ENCODE peak calls at places on chromosome 15, in five cellular contexts. K is fibroblast of pulmonary artery, E is astrocyte of the cerebellum, B is retinal pigment epithelial cell, I is uterus. F is an unnamed sample.

GRCh38 chr15:99752556-99752955 is 19.3 kb upstream of the LYSMD4 start:
- DNase-seq in I (no peak), K (no peak), E (no peak), B (no peak), F (no peak)

GRCh38 chr15:32828507-32829186 is 110.8 kb downstream of the GREM1 start:
- DNase-seq in I (no peak), E (peak; percentile 64), B (no peak), K (peak; percentile 57), F (peak; percentile 96)

GRCh38 chr15:33678606-33679005 is 289.7 kb upstream of the CHRM5 start:
- DNase-seq in B (no peak), K (no peak), I (no peak), E (no peak), F (no peak)

GRCh38 chr15:80619677-80620076 is 75.4 kb upstream of the ABHD17C start:
- DNase-seq in I (no peak), E (peak; percentile 5), K (peak; percentile 56), B (no peak), F (no peak)

GRCh38 chr15:44033894-44034293 is 161.2 kb downstream of the FRMD5 start:
- DNase-seq in B (peak; percentile 94), K (peak; percentile 68), I (no peak), E (no peak), F (no peak)

GRCh38 chr15:69668963-69669362 is 216.3 kb downstream of the RPLP1 start:
- DNase-seq in B (no peak), K (no peak), I (no peak), E (no peak), F (no peak)

GRCh38 chr15:41241251-41241964 is 10.3 kb downstream of the CHP1 start:
- DNase-seq in E (no peak), B (no peak), I (no peak), K (peak; percentile 29), F (no peak)

GRCh38 chr15:33132722-33133345 is 61.7 kb downstream of the FMN1 start:
- DNase-seq in K (peak; percentile 78), B (no peak), I (no peak), E (peak; percentile 60), F (no peak)

GRCh38 chr15:79416876-79417275 is 15.3 kb upstream of the MINAR1 start:
- DNase-seq in B (no peak), K (no peak), I (no peak), E (no peak), F (no peak)

GRCh38 chr15:66503780-66504562 is 684 bp downstream of the RPL4 start:
- DNase-seq in K (no peak), I (no peak), E (no peak), B (no peak), F (no peak)

DNA sequence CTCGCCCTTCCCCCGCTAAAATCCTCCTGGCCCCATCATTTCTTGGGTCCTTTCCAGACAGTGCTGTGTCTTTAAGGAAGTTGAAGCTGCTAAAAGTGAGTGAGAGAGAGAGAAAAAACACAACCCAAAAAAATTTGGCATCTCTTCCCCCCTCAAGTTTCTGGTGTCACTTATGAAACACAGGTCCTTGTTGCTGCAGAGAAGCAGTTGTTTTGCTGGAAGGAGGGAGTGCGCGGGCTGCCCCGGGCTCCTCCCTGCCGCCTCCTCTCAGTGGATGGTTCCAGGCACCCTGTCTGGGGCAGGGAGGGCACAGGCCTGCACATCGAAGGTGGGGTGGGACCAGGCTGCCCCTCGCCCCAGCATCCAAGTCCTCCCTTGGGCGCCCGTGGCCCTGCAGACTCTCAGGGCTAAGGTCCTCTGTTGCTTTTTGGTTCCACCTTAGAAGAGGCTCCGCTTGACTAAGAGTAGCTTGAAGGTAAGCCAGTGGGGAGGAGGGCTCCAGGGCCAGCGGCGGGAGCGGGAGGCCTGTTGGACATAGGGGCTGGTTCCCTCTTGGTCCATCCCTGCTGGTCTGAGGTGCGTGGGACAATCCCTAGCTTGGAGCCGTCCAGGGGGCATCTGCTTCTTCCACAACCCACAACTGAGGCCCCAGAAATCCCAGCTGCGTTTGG is at the start of gene ISLR:
- DNase-seq in K (peak; percentile 75), I (peak; percentile 84), E (peak; percentile 15), B (no peak), F (no peak)
- H3K4me3 ChIP-seq in K (no peak within 1 kb of the TSS), I (peak within 1 kb of the TSS; percentile 48), E (peak within 1 kb of the TSS; percentile 20), B (no peak within 1 kb of the TSS), F (no peak within 1 kb of the TSS)

DNA sequence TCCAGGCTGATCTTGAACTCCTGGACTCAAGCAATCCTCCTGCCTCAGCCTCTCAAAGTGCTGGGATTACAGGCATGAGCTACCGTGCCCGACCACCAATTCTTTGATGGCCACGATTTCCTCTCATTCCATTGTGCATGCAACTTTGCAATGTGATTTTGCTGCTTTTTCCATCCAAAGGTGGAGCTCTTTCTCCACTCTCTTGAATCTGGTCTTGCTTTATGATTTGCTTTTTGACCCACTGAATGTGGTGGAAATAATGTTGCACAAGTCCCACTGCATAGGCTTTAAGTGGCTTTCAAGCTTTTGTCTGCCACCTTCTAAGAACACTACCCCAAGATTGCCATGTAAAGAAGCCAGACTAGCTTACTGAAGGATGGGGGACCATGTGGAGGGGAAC is 10.6 kb downstream of the RPS27L start:
- DNase-seq in B (no peak), E (no peak), I (no peak), K (peak; percentile 53), F (no peak)
- TF ChIP-seq CTCF in B (no peak), E (peak; percentile 7), I (no peak), K (peak; percentile 24), F (no peak)

DNA sequence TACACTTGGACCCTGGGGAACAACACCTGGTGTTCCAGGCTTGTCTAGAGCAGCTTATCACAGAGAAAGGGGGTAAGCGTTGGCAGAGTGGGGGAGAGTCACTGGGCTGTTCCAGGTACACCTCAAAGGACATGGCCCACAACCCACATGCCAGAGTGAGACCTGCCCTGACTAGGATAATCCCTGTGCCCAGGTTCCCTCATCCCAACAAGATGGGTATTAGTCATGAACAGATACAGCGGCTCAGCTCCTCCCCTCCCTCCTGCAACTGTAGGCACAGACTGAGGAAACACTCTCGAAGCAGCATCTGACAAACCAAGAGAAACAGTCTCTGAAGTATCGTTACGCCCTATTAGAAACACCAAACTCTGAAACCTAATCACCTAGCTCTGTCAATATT is 32.1 kb upstream of the RPS17 start:
- DNase-seq in I (no peak), K (no peak), E (no peak), B (no peak), F (no peak)
- H3K4me3 ChIP-seq in I (peak overlapping the region; percentile 36), K (no peak overlapping the region), E (no peak overlapping the region), B (no peak overlapping the region), F (peak overlapping the region; percentile 52)

GRCh38 chr15:84981054-84981710 is 474 bp upstream of the PDE8A start:
- DNase-seq in K (peak; percentile 98), E (peak; percentile 89), I (peak; percentile 89), B (peak; percentile 84), F (peak; percentile 63)
- TF ChIP-seq CTCF in K (no peak), E (no peak), I (no peak), B (no peak), F (peak; percentile 45)

DNA sequence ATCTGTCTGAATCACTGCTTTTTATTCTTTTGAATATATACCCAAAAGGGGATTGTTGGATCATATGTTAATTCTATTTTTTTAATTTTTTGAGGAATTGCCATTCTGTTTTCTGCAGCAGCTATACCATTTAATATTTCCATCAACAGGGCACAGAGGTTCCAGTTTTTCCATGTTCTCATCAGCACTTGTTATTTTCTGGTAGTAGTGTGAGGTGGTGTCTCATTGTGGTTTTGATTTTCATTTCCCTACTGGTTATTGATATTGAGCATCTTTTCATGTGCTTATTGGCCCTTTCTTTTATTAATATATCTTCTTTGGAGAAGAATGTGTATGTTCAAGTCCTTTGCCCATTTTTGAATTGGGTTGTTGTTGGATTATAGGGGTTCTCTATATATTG is 68.1 kb downstream of the PDE8A start:
- DNase-seq in I (no peak), E (no peak), K (no peak), B (no peak), F (no peak)
- H3K4me3 ChIP-seq in I (no peak overlapping the region), E (no peak overlapping the region), K (no peak overlapping the region), B (no peak overlapping the region), F (no peak overlapping the region)

DNA sequence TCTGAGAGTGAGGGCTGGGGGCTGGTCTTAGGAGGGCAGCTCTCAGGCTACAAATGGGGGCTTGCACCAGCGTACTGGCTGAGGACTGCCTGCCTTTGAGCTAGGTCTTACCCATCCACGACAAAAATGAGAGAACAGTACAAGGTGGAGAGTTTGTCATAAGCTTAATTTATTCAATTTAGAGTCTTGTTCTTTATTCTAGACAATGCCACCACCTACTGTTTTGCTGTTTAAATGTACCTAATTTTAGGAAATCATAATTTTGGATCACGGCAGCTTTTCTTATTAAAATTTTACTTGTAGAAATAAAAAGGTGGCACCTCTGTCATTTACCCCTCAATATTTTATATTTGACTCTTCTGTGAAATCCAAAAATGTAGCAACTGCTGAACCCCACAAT is 88.4 kb downstream of the SLCO3A1 start:
- DNase-seq in I (no peak), E (no peak), K (peak; percentile 36), B (no peak), F (no peak)
- TF ChIP-seq CTCF in I (no peak), E (no peak), K (no peak), B (no peak), F (no peak)

DNA sequence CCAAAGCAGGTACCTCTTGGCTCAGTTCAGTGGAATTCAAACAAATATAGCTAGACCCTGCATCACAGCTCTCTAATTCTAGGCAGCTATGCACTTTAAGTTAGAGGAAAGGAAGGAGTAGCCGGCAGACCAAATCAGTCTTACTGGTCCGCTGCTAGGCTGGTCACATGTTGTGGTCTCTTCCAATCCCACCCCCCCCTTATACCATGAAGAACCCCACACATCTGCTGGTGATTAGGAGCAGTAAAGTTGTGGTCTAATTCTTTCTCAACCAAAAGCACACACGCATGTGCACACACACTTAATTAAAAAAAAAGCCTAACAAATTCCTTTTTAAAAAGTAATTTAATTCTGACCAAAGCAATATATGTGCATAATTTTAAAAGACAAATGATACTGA is 16.7 kb upstream of the SH3GL3 start:
- DNase-seq in E (no peak), I (no peak), K (no peak), B (no peak), F (no peak)
- H3K4me3 ChIP-seq in E (no peak overlapping the region), I (no peak overlapping the region), K (no peak overlapping the region), B (no peak overlapping the region), F (no peak overlapping the region)

F was measured in AG04449.